ENCODE peak calls at places on chromosomes 2 and 18, in nine cellular contexts. R, W, O, X, I, V, E, Q and A are unnamed samples.
A peak's percentile ranks its signal among the peaks of the same experiment; 100 is the strongest.

GRCh38 chr18:51506811-51507210 is 309.3 kb upstream of the MEX3C start:
- DNase-seq in W (no peak), Q (no peak), I (peak; percentile 64), O (no peak), X (no peak), E (no peak), R (no peak), V (no peak), A (no peak)

GRCh38 chr2:68423966-68424650 is 43.0 kb downstream of the FBXO48 start:
- DNase-seq in W (peak; percentile 45), R (no peak), O (peak; percentile 50), Q (no peak), V (no peak), X (no peak), E (no peak), I (no peak), A (no peak)

GRCh38 chr2:20181761-20182160 is 43.2 kb downstream of the SDC1 start:
- DNase-seq in X (no peak), E (no peak), W (no peak), R (no peak), Q (no peak), I (no peak), O (no peak), V (no peak), A (no peak)

GRCh38 chr2:117557626-117558025 is 256.9 kb upstream of the DDX18 start:
- DNase-seq in O (no peak), R (no peak), E (no peak), X (no peak), I (no peak), W (no peak), V (no peak), Q (no peak), A (no peak)

GRCh38 chr2:224433442-224433841 is 31.5 kb upstream of the FAM124B start:
- DNase-seq in X (no peak), I (no peak), Q (no peak), R (no peak), V (no peak), O (no peak), W (no peak), E (no peak), A (no peak)

GRCh38 chr2:120983344-120983743 is 247.7 kb downstream of the GLI2 start:
- DNase-seq in Q (no peak), R (no peak), V (no peak), W (no peak), E (no peak), X (no peak), O (no peak), I (peak; percentile 24), A (peak; percentile 44)

GRCh38 chr2:240529344-240529999 is 28.3 kb downstream of the ANKMY1 start:
- DNase-seq in Q (no peak), E (no peak), O (no peak), I (no peak), X (no peak), V (no peak), R (no peak), W (no peak), A (no peak)

GRCh38 chr2:23593396-23594078 is 208.6 kb downstream of the KLHL29 start:
- DNase-seq in W (no peak), V (no peak), O (no peak), X (no peak), E (no peak), Q (no peak), I (no peak), R (no peak), A (no peak)

GRCh38 chr2:191846787-191847620 is at the start of gene CAVIN2:
- DNase-seq in E (peak; percentile 40), R (no peak), V (peak; percentile 93), W (no peak), I (peak; percentile 89), Q (no peak), X (no peak), O (peak; percentile 90), A (peak; percentile 50)

GRCh38 chr18:26301681-26302080 is 75.4 kb downstream of the TAF4B start:
- DNase-seq in E (no peak), I (peak; percentile 20), X (no peak), O (peak; percentile 76), V (no peak), W (no peak), R (no peak), Q (no peak), A (no peak)

GRCh38 chr2:10817413-10817812 is 4.8 kb upstream of the PDIA6 start:
- DNase-seq in W (no peak), Q (no peak), V (no peak), X (no peak), O (no peak), I (peak; percentile 27), E (no peak), R (no peak), A (no peak)

GRCh38 chr2:128797092-128797491 is 478.4 kb upstream of the HS6ST1 start:
- DNase-seq in X (no peak), Q (no peak), O (no peak), W (no peak), E (no peak), I (no peak), R (no peak), V (no peak), A (no peak)

GRCh38 chr2:18047114-18047695 is 168.7 kb downstream of the KCNS3 start:
- DNase-seq in X (no peak), O (no peak), Q (peak; percentile 5), I (no peak), R (no peak), V (no peak), E (no peak), W (no peak), A (no peak)